ENCODE peak calls at places on chromosomes 2 and 18, in five cellular contexts. O, E, U, N and L are unnamed samples.

GRCh38 chr18:79819951-79820351 is 22.2 kb downstream of the KCNG2 start:
- DNase-seq in O (no peak), E (no peak), U (no peak), N (no peak), L (no peak)

GRCh38 chr18:79275461-79275860 is 120.3 kb upstream of the NFATC1 start:
- DNase-seq in O (no peak), E (no peak), U (no peak), N (no peak), L (no peak)

GRCh38 chr2:193836424-193836823 is 1641.7 kb upstream of the TMEFF2 start:
- DNase-seq in O (no peak), E (no peak), U (no peak), N (no peak), L (no peak)

GRCh38 chr18:26459340-26459739 is 89.0 kb downstream of the KCTD1 start:
- DNase-seq in O (no peak), E (no peak), U (no peak), N (no peak), L (no peak)

GRCh38 chr18:36412778-36413177 is 115.3 kb downstream of the FHOD3 start:
- DNase-seq in O (no peak), E (no peak), U (peak), N (no peak), L (no peak)

GRCh38 chr18:32049393-32050161 is 31.0 kb downstream of the RNF125 start:
- DNase-seq in O (peak), E (peak), U (no peak), N (no peak), L (no peak)

GRCh38 chr2:106812377-106812776 is 73.6 kb downstream of the ST6GAL2 start:
- DNase-seq in O (no peak), E (no peak), U (peak), N (peak), L (no peak)

GRCh38 chr2:216678813-216679657 is 16.3 kb downstream of the IGFBP5 start:
- DNase-seq in O (no peak), E (no peak), U (no peak), N (no peak), L (no peak)

GRCh38 chr2:96993367-96993766 is 7.0 kb upstream of the FAM178B start:
- DNase-seq in O (no peak), E (no peak), U (no peak), N (no peak), L (no peak)

GRCh38 chr2:138831154-138831553 is 51.0 kb upstream of the NXPH2 start:
- DNase-seq in O (no peak), E (no peak), U (no peak), N (no peak), L (no peak)

GRCh38 chr2:191625016-191625415 is 52.9 kb upstream of the NABP1 start:
- DNase-seq in O (no peak), E (no peak), U (peak), N (no peak), L (no peak)

GRCh38 chr2:32009479-32010256 is 1.1 kb downstream of the MEMO1 start:
- DNase-seq in O (peak), E (peak), U (peak), N (no peak), L (no peak)

GRCh38 chr2:48651127-48651526 is 33.5 kb downstream of the GTF2A1L start:
- DNase-seq in O (no peak), E (no peak), U (peak), N (peak), L (no peak)

GRCh38 chr18:50097702-50098101 is 97.2 kb downstream of the MYO5B start:
- DNase-seq in O (no peak), E (peak), U (peak), N (no peak), L (no peak)

GRCh38 chr18:8657873-8658521 is 47.4 kb upstream of the MTCL1 start:
- DNase-seq in O (no peak), E (no peak), U (peak), N (peak), L (no peak)

GRCh38 chr2:120762341-120763061 is 26.8 kb downstream of the GLI2 start:
- DNase-seq in O (no peak), E (no peak), U (no peak), N (no peak), L (no peak)

GRCh38 chr2:88481937-88482336 is 29.4 kb upstream of the FOXI3 start:
- DNase-seq in O (no peak), E (no peak), U (peak), N (peak), L (no peak)

GRCh38 chr18:23850215-23850614 is 161.0 kb downstream of the LAMA3 start:
- DNase-seq in O (no peak), E (no peak), U (no peak), N (no peak), L (no peak)

GRCh38 chr2:216283038-216283900 is 89.0 kb downstream of the MARCHF4 start:
- DNase-seq in O (no peak), E (no peak), U (no peak), N (no peak), L (no peak)

GRCh38 chr2:113283704-113284284 is 5.1 kb upstream of the PAX8 start:
- DNase-seq in O (peak), E (peak), U (peak), N (peak), L (peak)

GRCh38 chr2:100924520-100925451 is 77.3 kb upstream of the RPL31 start:
- DNase-seq in O (no peak), E (no peak), U (peak), N (no peak), L (no peak)

GRCh38 chr2:44952143-44952805 is 10.8 kb downstream of the SIX3 start:
- DNase-seq in O (no peak), E (no peak), U (peak), N (no peak), L (no peak)
- H3K4me3 ChIP-seq in O (peak), E (peak), U (peak), N (peak), L (peak)

GRCh38 chr2:36351291-36352023 is 4.1 kb upstream of the CRIM1 start:
- DNase-seq in O (no peak), E (no peak), U (no peak), N (no peak), L (no peak)
- TF ChIP-seq CTCF in O (no peak), E (no peak), U (no peak), N (no peak), L (no peak)

GRCh38 chr2:126776255-126776654 is 120.3 kb downstream of the GYPC start:
- DNase-seq in O (no peak), E (no peak), U (no peak), N (no peak), L (no peak)
- H3K4me3 ChIP-seq in O (peak), E (peak), U (no peak), N (no peak), L (no peak)

GRCh38 chr2:36326286-36326685 is 29.3 kb upstream of the CRIM1 start:
- DNase-seq in O (no peak), E (no peak), U (no peak), N (no peak), L (no peak)

GRCh38 chr2:36318547-36318946 is 37.0 kb upstream of the CRIM1 start:
- DNase-seq in O (no peak), E (no peak), U (no peak), N (no peak), L (no peak)

DNA sequence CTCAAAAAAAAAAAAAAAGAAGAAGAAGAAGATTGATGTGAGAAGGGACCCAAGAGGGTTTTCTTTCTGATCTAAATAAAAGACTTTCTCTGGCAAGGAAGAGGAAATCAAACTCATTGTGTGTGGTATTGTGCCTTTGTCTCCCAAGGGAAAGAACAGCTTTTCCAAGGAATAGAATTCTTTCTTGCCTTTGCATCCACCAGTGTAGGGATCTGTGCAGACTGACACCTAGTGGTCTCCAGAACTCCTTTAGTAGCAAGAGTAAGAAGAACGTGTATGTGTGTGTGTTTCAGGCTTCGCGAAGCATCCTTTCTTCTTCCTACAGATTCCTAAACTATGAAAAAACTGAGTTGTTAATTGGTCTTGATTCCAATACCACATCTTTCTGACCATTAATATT is 33.5 kb upstream of the CRIM1 start:
- DNase-seq in O (no peak), E (no peak), U (peak), N (peak), L (peak)
- TF ChIP-seq CTCF in O (peak), E (no peak), U (peak), N (peak), L (peak)

DNA sequence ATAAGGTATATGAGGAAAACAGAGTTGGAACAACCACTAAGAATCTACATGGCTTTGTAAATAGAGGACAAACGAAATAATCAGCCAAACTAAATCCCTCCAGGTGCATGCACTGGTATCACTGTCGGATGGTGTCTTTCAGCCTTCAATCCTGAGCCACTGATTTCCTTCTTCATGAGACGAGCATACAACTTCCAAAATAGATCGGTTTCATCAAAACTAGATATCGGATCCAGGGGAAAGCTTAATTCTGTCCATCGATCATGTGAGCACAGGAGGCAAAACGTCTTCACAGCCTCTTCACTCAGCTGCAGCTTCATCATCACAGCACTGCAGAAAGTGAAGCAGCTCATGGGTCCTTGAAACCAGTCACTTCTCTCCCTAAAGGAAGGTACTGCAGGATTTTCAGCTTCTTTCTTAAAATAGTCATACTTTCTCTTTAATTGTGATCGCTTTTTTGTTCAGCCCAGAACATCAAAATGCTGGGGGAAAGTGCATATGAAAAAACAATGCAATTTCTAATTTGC is 80.5 kb downstream of the DTNB start:
- DNase-seq in O (no peak), E (no peak), U (no peak), N (no peak), L (no peak)
- H3K4me3 ChIP-seq in O (peak), E (no peak), U (no peak), N (no peak), L (no peak)